ENCODE peak calls at places on chromosomes 11 and 22, in eight cellular contexts. G is esophagus squamous epithelium; E is CD4-positive, alpha-beta T cell; X is OCI-LY7; T is psoas muscle; C is suprapubic skin; L is lower lobe of right lung; R is A549. U is an unnamed sample.

GRCh38 chr11:9273430-9274336 is 8.5 kb upstream of the DENND5A start:
- DNase-seq in C (no peak), R (no peak), T (no peak), G (no peak), E (no peak), L (no peak), X (no peak), U (no peak)

GRCh38 chr11:124108158-124108557 is 7.1 kb upstream of the VWA5A start:
- DNase-seq in T (no peak), R (no peak), L (no peak), X (peak; percentile 14), C (no peak), G (no peak), E (no peak), U (no peak)

GRCh38 chr11:62646825-62647608 is 604 bp upstream of the GANAB start:
- DNase-seq in L (no peak), R (no peak), C (no peak), T (no peak), E (no peak), X (no peak), G (no peak), U (no peak)

GRCh38 chr22:45224988-45225731 is 15.5 kb downstream of the KIAA0930 start:
- DNase-seq in C (peak; percentile 63), T (no peak), L (peak; percentile 42), E (no peak), X (no peak), R (no peak), G (no peak), U (no peak)

GRCh38 chr11:79902493-79902892 is 461.7 kb upstream of the TENM4 start:
- DNase-seq in G (no peak), E (no peak), L (no peak), R (no peak), X (no peak), C (no peak), T (no peak), U (no peak)

GRCh38 chr11:7319501-7319900 is 67.8 kb downstream of the SYT9 start:
- DNase-seq in E (no peak), X (no peak), T (no peak), C (no peak), G (no peak), L (no peak), R (no peak), U (no peak)

GRCh38 chr22:19871023-19871844 is 16.6 kb upstream of the GNB1L start:
- DNase-seq in R (no peak), X (no peak), E (no peak), L (peak; percentile 39), C (peak; percentile 60), G (no peak), T (no peak), U (no peak)

GRCh38 chr22:35555351-35555915 is 14.8 kb downstream of the RASD2 start:
- DNase-seq in X (no peak), E (no peak), G (no peak), R (no peak), T (no peak), C (no peak), L (no peak), U (no peak)

GRCh38 chr11:1847941-1848639 is 4.8 kb upstream of the LSP1 start:
- DNase-seq in T (no peak), E (no peak), G (no peak), X (no peak), C (no peak), R (no peak), L (no peak), U (no peak)

GRCh38 chr11:65557280-65558001 is 718 bp downstream of the LTBP3 start:
- DNase-seq in E (no peak), C (peak; percentile 73), L (no peak), T (peak; percentile 61), G (no peak), X (no peak), R (no peak), U (no peak)

GRCh38 chr11:17739945-17740338 is 5.4 kb downstream of the KCNC1 start:
- DNase-seq in C (no peak), R (no peak), T (peak; percentile 6), G (no peak), L (no peak), X (no peak), E (no peak), U (no peak)

GRCh38 chr11:134369656-134370525 is 38.1 kb downstream of the GLB1L2 start:
- DNase-seq in L (peak; percentile 36), G (no peak), C (peak; percentile 55), T (peak; percentile 22), R (no peak), E (no peak), X (no peak), U (no peak)

GRCh38 chr11:21909145-21909544 is 283.7 kb upstream of the ANO5 start:
- DNase-seq in R (peak; percentile 3), E (no peak), X (no peak), C (no peak), T (no peak), L (no peak), G (no peak), U (no peak)

GRCh38 chr11:55773138-55773537 is at the start of gene OR5D13:
- DNase-seq in R (no peak), L (no peak), C (no peak), E (no peak), G (no peak), X (no peak), T (no peak), U (no peak)
- H3K9me3 ChIP-seq in R (no peaks in the 10 kb centered on the region), L (no peaks in the 10 kb centered on the region), C (peaks cover 8% of the 10 kb centered on the region), E (no peaks in the 10 kb centered on the region), G (no peaks in the 10 kb centered on the region), X (no peaks in the 10 kb centered on the region), T (peaks cover 2% of the 10 kb centered on the region), U (peaks cover 1% of the 10 kb centered on the region)

DNA sequence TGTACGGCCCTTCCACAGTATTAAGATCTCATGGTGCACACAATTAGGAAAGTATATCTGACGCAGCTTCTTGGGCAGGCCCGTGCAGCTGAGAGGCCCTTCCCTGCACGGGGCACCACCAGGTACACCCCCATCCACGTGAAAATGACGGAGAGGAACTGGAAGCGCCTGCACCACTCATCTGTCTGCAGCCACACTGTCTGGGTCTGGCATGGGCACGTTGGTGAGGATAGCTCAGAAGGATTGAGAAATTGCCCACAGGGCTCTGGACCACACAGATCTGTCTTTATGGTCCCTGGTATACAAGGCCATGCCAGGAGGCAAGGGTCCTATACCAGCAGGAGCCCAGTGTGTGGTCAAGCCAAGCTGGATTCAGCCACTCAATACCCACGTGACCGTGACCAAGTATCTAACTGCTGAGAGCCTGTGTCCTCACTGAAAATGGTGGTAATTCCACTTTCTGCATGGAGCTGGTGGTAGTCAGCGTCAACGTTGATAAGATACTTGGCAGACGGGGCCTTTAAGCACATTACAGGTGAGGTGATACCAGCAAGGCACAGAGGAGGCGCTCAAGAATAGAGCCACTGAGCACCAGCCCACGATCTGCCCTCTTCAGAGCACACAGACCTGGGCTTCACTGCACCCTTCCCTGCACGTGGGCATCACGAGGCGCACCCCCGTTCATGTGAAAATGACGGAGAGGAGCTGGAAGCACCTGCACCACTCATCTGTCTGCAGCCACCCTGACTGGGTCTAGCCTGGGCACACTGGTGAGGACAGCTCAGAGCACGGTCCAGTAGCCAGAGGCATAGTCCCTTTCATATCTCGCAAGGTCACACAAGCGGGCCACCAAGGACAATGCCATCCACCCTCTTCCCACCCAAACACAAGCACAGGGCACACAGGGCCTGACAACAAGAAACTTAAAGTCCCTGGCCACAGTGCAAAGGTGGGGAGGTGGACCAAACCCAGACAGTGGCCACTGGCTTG is 28.4 kb downstream of the SHANK2 start:
- DNase-seq in L (peak; percentile 20), E (no peak), C (peak; percentile 31), G (no peak), T (no peak), R (no peak), X (no peak), U (no peak)
- H3K9me3 ChIP-seq in L (peaks cover 25% of the 10 kb centered on the region), E (peaks cover 33% of the 10 kb centered on the region), C (peaks cover 10% of the 10 kb centered on the region), G (no peaks in the 10 kb centered on the region), T (peaks cover 27% of the 10 kb centered on the region), R (peaks cover 25% of the 10 kb centered on the region), X (peaks cover 13% of the 10 kb centered on the region), U (no peaks in the 10 kb centered on the region)

GRCh38 chr22:38736257-38736570 is 19.6 kb downstream of the SUN2 start:
- DNase-seq in E (no peak), T (no peak), X (no peak), C (no peak), R (no peak), L (no peak), G (no peak), U (no peak)
- H3K9me3 ChIP-seq in E (no peaks in the 10 kb centered on the region), T (no peaks in the 10 kb centered on the region), X (no peaks in the 10 kb centered on the region), C (no peaks in the 10 kb centered on the region), R (no peaks in the 10 kb centered on the region), L (no peaks in the 10 kb centered on the region), G (no peaks in the 10 kb centered on the region), U (no peaks in the 10 kb centered on the region)

GRCh38 chr22:48649466-48649865 is 1178.2 kb downstream of the BRD1 start:
- DNase-seq in R (no peak), C (no peak), L (no peak), T (peak; percentile 50), G (no peak), X (no peak), E (no peak), U (no peak)
- H3K9me3 ChIP-seq in R (no peaks in the 10 kb centered on the region), C (no peaks in the 10 kb centered on the region), L (no peaks in the 10 kb centered on the region), T (no peaks in the 10 kb centered on the region), G (no peaks in the 10 kb centered on the region), X (no peaks in the 10 kb centered on the region), E (no peaks in the 10 kb centered on the region), U (peaks cover 46% of the 10 kb centered on the region)

DNA sequence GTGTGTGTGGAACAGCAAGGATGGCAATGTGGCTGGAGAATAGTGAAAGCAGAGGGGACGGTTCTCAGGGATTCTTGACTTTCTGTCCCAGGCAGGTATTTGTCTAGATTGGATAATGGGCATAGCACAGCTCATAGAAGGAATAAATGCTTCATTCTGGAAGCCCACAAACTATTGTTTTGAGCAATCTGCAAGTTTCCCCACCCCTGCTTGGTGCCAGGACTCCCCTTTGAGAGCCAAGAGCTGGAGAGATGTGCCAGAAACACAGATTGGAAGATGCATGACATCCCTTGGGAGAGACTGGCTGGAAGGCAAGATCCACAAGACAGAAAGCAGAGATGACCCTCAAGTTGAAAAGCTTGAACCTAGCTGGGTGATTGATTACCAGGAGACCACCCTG is 89.2 kb upstream of the E2F8 start:
- DNase-seq in R (no peak), T (no peak), E (no peak), C (no peak), X (no peak), G (no peak), L (no peak), U (no peak)
- H3K9me3 ChIP-seq in R (no peaks in the 10 kb centered on the region), T (no peaks in the 10 kb centered on the region), E (no peaks in the 10 kb centered on the region), C (no peaks in the 10 kb centered on the region), X (no peaks in the 10 kb centered on the region), G (no peaks in the 10 kb centered on the region), L (no peaks in the 10 kb centered on the region), U (no peaks in the 10 kb centered on the region)

GRCh38 chr22:47659467-47660302 is 897.2 kb downstream of the TBC1D22A start:
- DNase-seq in G (no peak), R (no peak), X (no peak), C (no peak), T (no peak), E (no peak), L (no peak), U (no peak)

GRCh38 chr22:47663615-47664605 is 901.5 kb downstream of the TBC1D22A start:
- DNase-seq in R (no peak), X (no peak), E (no peak), G (no peak), T (no peak), L (no peak), C (no peak), U (no peak)

DNA sequence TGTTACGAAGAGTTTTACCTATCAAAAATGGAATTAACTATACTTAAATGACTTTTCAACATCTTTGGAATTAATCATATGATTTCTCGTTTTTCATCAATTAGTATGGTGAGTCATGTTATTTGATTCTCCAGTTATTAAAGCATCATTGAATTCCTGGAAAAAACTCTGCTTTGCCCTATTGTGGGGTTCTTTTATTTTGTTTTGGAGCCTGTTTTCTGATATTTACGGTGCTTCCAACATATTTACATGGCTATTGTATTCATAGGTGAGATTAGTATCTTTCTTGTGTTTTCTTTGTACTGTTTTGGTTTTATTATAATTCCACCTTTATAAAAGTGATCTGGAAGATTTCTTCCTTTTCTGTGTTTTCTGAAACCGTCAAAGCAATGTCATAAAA is 902.7 kb downstream of the TBC1D22A start:
- DNase-seq in T (no peak), X (no peak), L (no peak), R (no peak), C (no peak), E (no peak), G (no peak), U (no peak)
- H3K9me3 ChIP-seq in T (no peaks in the 10 kb centered on the region), X (no peaks in the 10 kb centered on the region), L (no peaks in the 10 kb centered on the region), R (peaks cover 4% of the 10 kb centered on the region), C (no peaks in the 10 kb centered on the region), E (no peaks in the 10 kb centered on the region), G (no peaks in the 10 kb centered on the region), U (peaks cover 19% of the 10 kb centered on the region)